ENCODE peak calls at places on chromosomes 7 and 10, in five cellular contexts. N is HepG2, W is SK-N-SH, S is H1, V is GM12878. X is an unnamed sample.

GRCh38 chr10:1688531-1688930 is 48.8 kb downstream of the ADARB2 start:
- DNase-seq in W (no peak), S (no peak), N (no peak), V (no peak), X (no peak)

GRCh38 chr7:44881610-44882009 is 3.7 kb downstream of the PURB start:
- DNase-seq in N (no peak), W (no peak), V (no peak), S (no peak), X (no peak)

GRCh38 chr7:139727151-139727705 is 50.6 kb downstream of the HIPK2 start:
- DNase-seq in W (no peak), S (no peak), N (no peak), V (no peak), X (no peak)

GRCh38 chr7:13850185-13850752 is 139.2 kb downstream of the ETV1 start:
- DNase-seq in W (peak; percentile 25), V (peak; percentile 9), N (no peak), S (no peak), X (no peak)

GRCh38 chr7:94061316-94061715 is 57.2 kb upstream of the BET1 start:
- DNase-seq in W (no peak), N (no peak), V (no peak), S (no peak), X (no peak)

GRCh38 chr7:80870806-80871205 is 48.0 kb downstream of the SEMA3C start:
- DNase-seq in N (no peak), S (no peak), W (no peak), V (no peak), X (no peak)

GRCh38 chr7:115678049-115678982 is 352.2 kb downstream of the TFEC start:
- DNase-seq in S (no peak), W (no peak), N (peak; percentile 93), V (no peak), X (no peak)

GRCh38 chr10:129792864-129793263 is 171.2 kb downstream of the EBF3 start:
- DNase-seq in S (no peak), V (no peak), N (no peak), W (no peak), X (no peak)

GRCh38 chr7:133053321-133053891 is 28.5 kb downstream of the CHCHD3 start:
- DNase-seq in N (no peak), V (no peak), W (no peak), S (no peak), X (no peak)

GRCh38 chr7:157955383-157955999 is 618.7 kb downstream of the DNAJB6 start:
- DNase-seq in S (no peak), W (no peak), V (no peak), N (no peak), X (no peak)

GRCh38 chr10:75404335-75405200 is 3.0 kb upstream of the ZNF503 start:
- DNase-seq in W (peak; percentile 68), V (no peak), S (peak; percentile 65), N (peak; percentile 67), X (peak; percentile 33)

GRCh38 chr10:86001521-86001920 is 365.1 kb downstream of the GRID1 start:
- DNase-seq in N (no peak), S (no peak), V (no peak), W (no peak), X (no peak)

DNA sequence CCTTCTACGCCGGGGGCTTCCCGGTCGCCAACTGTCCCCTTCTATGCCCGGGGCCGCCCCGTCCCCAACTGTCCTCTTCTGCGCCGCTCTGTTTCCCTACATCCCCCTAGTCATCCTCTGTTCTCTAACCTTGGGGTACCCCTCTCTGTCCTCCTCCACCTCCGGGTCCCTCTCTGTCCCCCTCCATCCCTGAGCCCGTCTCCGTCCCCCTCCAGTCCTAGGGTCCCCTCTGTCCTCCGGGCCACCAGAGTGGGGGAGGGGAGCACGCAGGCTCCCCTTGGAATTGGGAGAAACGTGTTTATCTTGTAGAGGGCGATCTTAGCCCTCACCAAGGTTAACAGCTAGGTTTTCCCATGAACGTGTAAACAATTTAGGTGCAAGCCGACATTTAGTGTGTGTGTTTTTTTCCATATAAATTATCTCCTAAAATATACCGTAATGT is 861 bp upstream of the KLF6 start:
- DNase-seq in W (peak; percentile 67), V (no peak), S (peak; percentile 70), N (no peak), X (no peak)
- TF ChIP-seq TAF1 in W (peak; percentile 14), V (no peak), S (no peak), N (no peak), X (no peak)

DNA sequence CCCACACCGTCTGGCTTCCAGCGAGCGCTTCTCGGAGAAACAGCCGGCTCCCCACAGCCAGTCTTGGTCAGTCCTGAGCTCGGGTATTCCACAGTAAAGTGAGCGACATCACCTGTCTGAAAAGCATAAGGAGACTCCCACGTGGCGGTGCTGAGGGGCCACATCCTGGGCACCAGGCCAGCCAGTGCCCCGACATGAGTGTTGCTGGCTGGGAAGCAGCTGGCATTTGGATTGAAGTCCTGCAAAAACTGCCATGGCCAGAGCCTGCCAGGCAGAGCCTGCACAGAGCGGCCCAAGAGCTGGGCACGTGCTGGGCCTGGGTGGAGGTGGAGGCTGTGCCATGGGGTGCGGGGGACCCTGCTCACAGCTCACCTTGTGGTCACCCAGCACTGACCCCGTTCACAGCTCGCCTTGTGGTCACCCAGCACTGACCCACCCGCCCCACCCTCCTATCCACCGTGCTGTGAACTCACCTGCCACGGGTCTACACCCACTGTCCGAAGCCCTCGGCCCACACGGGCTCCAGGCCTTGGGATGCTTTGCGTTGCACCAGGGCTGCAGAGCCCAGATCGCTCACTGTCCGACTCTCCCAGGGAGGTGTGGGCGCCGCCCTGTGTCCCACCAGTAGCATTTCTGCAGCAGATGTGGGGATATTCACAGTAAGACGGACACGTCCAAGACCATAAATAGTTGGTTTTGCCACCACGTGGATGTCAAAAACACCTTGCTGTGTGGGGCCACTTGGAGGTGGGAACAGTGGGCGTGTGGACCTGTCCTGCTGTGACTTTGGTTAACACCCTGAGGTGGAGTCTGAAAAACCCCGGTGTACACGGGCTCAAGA is 48.8 kb downstream of the PITRM1 start:
- DNase-seq in V (no peak), W (no peak), N (no peak), S (no peak), X (no peak)
- TF ChIP-seq POLR2AphosphoS5 in V (no peak), W (no peak), N (no peak), S (no peak), X (no peak)

GRCh38 chr7:46551603-46552002 is 630.5 kb upstream of the IGFBP3 start:
- DNase-seq in N (no peak), S (no peak), V (no peak), W (no peak), X (no peak)

GRCh38 chr7:46558482-46559193 is 637.6 kb upstream of the IGFBP3 start:
- DNase-seq in W (no peak), V (no peak), S (no peak), N (no peak), X (no peak)

GRCh38 chr7:46554688-46555422 is 633.8 kb upstream of the IGFBP3 start:
- DNase-seq in V (no peak), N (no peak), S (no peak), W (no peak), X (no peak)

GRCh38 chr7:46559194-46559576 is 638.1 kb upstream of the IGFBP3 start:
- DNase-seq in W (no peak), V (no peak), N (no peak), S (no peak), X (no peak)

GRCh38 chr7:46557295-46557711 is 636.2 kb upstream of the IGFBP3 start:
- DNase-seq in N (no peak), S (no peak), W (no peak), V (no peak), X (no peak)
- TF ChIP-seq TAF1 in N (no peak), S (no peak), W (no peak), V (no peak), X (no peak)

DNA sequence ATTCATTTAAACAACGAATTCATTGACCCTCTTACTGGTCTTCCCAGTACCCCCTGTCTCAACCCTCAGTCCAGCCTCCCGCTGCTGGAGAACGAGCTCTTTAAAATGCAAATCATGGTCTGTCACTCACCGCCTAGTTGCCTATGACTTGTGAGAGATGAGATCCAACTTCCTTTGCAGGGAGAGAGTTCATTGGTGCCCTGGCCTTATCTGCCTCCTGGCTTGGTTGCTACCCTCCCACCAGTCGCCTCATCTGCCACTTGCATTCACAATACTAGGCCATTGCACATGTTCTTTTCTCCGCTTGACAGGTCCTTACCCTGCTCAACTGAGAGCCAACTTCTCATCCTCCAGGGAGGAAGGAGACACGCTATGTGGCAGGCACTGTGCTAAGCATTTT is 54.0 kb upstream of the MXI1 start:
- DNase-seq in V (no peak), W (no peak), N (no peak), S (peak; percentile 39), X (no peak)
- TF ChIP-seq POLR2AphosphoS5 in V (no peak), W (no peak), N (no peak), S (no peak), X (no peak)

DNA sequence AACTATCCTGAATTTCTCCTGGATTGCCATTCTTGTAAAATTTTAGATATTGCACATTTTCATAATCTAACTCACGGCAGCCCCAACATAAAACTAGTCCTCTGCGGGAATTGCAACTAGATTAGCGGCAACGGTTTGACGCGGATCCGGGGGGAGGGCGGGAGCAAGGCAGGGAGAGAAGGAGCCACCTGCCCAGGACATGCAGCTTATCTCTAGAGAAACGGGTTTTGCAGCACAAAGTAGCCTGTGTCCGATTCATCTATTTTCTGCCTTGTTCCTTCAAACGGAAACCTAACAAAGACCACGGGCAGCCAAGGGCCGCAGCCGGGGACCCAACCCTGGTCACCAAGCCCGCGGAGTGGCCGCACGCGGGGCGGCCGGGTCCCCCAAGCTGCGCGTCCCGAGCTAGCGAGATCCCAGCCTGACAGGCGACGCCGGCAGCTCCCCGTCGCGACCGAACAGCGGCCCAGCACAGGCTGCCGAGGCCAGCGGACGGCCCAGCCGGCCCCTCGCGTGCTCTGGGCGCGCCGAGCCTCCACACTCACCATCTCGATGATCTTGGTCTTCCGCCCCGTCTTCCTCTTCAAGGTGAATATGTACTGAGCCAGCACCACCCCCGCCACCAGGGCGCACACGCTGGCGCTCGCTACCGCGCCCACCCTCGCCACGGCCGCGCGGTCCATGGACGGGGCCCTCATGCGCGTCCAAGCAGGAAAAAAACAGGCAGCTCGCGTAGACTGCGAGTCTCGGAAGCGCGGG is at the start of gene NT5C3A:
- DNase-seq in V (no peak), N (no peak), W (peak; percentile 85), S (peak; percentile 63), X (peak; percentile 38)
- TF ChIP-seq TAF1 in V (no peak), N (peak; percentile 84), W (peak; percentile 85), S (peak; percentile 27), X (no peak)

GRCh38 chr7:43625977-43626376 is 43.1 kb downstream of the STK17A start:
- DNase-seq in V (no peak), W (no peak), N (no peak), S (no peak), X (no peak)

GRCh38 chr7:43621729-43622448 is 39.0 kb downstream of the STK17A start:
- DNase-seq in V (no peak), N (no peak), S (no peak), W (no peak), X (no peak)

GRCh38 chr7:43628431-43628830 is 45.5 kb downstream of the STK17A start:
- DNase-seq in V (no peak), N (no peak), W (no peak), S (no peak), X (no peak)

GRCh38 chr7:43626695-43627094 is 43.8 kb downstream of the STK17A start:
- DNase-seq in N (no peak), W (no peak), V (no peak), S (no peak), X (no peak)

DNA sequence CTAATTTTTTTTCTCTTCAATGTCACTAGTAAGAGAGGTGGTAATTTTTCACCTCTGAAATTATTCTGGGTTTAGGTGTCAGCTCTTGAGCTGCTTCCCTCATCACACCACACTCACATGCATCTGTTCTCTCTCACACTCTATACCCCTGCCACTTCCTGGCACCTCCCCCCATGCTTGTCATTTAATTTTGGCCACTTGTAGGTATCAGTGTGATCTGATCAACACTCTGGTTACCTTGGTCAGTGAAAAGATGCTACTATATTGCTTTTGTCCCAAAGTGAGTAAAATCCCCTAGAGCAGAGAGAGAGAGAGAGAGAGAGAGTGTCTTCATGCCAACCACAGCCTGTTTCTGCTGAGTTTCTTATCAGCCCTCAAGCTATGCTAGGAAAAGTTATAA is 42.5 kb downstream of the STK17A start:
- DNase-seq in S (no peak), W (no peak), V (no peak), N (no peak), X (no peak)
- TF ChIP-seq POLR2AphosphoS5 in S (no peak), W (no peak), V (no peak), N (no peak), X (no peak)